ENCODE peak calls at places on chromosome X, in five cellular contexts. One of them, this sample, is unnamed.
A peak's percentile ranks its signal among the peaks of the same experiment; 100 is the strongest.

GRCh38 chrX:50877310-50877709 is 33.2 kb upstream of the BMP15 start:
- DNase-seq in IMR-90: no peak
- DNase-seq in A549: no peak
- DNase-seq in GM13976: no peak
- DNase-seq in fibroblast of lung: no peak
- DNase-seq in this sample: no peak

GRCh38 chrX:149286940-149287349 is 218.2 kb downstream of the IDS start:
- DNase-seq in IMR-90: peak; percentile 31
- DNase-seq in A549: peak; percentile 35
- DNase-seq in GM13976: peak; percentile 36
- DNase-seq in fibroblast of lung: peak; percentile 55
- DNase-seq in this sample: peak; percentile 70

GRCh38 chrX:52544147-52544840 is 27.4 kb upstream of the XAGE1B start:
- DNase-seq in IMR-90: no peak
- DNase-seq in A549: no peak
- DNase-seq in GM13976: no peak
- DNase-seq in fibroblast of lung: no peak
- DNase-seq in this sample: no peak

GRCh38 chrX:80285131-80285773 is 135.0 kb upstream of the TENT5D start:
- DNase-seq in IMR-90: peak; percentile 1
- DNase-seq in A549: peak; percentile 0
- DNase-seq in GM13976: no peak
- DNase-seq in fibroblast of lung: no peak
- DNase-seq in this sample: peak; percentile 18

GRCh38 chrX:19593684-19594083 is 78.4 kb upstream of the MAP3K15 start:
- DNase-seq in IMR-90: peak; percentile 48
- DNase-seq in A549: peak; percentile 27
- DNase-seq in GM13976: no peak
- DNase-seq in fibroblast of lung: peak; percentile 71
- DNase-seq in this sample: peak; percentile 27

GRCh38 chrX:113408843-113409242 is 568.2 kb upstream of the AMOT start:
- DNase-seq in IMR-90: no peak
- DNase-seq in A549: no peak
- DNase-seq in GM13976: no peak
- DNase-seq in fibroblast of lung: no peak
- DNase-seq in this sample: no peak

GRCh38 chrX:119236599-119237525 is 777 bp downstream of the PGRMC1 start:
- DNase-seq in IMR-90: peak; percentile 74
- DNase-seq in A549: no peak
- DNase-seq in GM13976: no peak
- DNase-seq in fibroblast of lung: peak; percentile 66
- DNase-seq in this sample: peak; percentile 37

GRCh38 chrX:39301041-39301440 is 499.8 kb downstream of the MID1IP1 start:
- DNase-seq in IMR-90: no peak
- DNase-seq in A549: no peak
- DNase-seq in GM13976: no peak
- DNase-seq in fibroblast of lung: no peak
- DNase-seq in this sample: no peak

GRCh38 chrX:27445438-27445837 is 17.7 kb downstream of the PPP4R3C start:
- DNase-seq in IMR-90: no peak
- DNase-seq in A549: no peak
- DNase-seq in GM13976: no peak
- DNase-seq in fibroblast of lung: no peak
- DNase-seq in this sample: no peak

DNA sequence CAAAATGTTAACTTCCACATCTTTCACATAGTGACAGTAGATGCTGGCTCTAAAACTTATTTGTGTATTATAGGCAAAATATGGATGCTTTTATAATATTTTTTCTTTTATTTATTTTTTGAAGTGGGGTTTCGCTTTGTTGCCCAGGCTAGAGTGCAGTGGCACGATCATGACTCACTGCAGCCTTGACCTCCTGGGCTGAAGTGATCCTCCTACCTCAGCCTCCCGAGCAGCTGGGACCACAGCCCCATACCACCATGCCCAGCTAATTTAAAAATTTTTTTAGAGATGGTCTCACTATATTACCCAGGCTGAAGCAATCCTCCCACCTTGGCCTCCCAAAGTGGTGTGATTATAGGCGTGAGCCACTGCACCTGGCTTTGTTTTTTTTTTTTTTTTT is 48.6 kb downstream of the ZFX start:
- DNase-seq in IMR-90: no peak
- DNase-seq in A549: no peak
- DNase-seq in GM13976: no peak
- DNase-seq in fibroblast of lung: no peak
- DNase-seq in this sample: no peak
- TF ChIP-seq CTCF in IMR-90: no peak
- TF ChIP-seq CTCF in A549: no peak
- TF ChIP-seq CTCF in GM13976: no peak
- TF ChIP-seq CTCF in fibroblast of lung: no peak
- TF ChIP-seq CTCF in this sample: no peak

DNA sequence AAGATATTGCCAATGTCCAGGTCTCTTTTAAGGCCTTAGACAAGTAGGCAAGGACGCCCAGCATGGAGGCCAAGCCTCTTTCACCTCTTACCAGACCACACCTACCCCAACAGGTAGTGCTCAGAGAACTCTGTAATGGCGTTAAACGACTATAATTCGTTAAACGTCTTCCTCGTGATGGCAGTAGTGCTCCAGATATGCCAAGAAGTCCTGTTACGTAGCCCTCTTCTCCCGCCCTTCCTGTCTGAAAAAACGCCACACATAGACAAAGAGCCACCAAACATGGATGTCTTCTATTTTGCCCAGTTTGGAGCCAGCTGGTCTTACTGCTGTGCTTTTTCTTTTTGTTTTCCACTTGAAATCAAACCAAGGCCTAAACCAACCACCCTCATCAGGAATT is 190.7 kb downstream of the OR13H1 start:
- DNase-seq in IMR-90: peak; percentile 81
- DNase-seq in A549: no peak
- DNase-seq in GM13976: no peak
- DNase-seq in fibroblast of lung: no peak
- DNase-seq in this sample: peak; percentile 28
- TF ChIP-seq CTCF in IMR-90: peak; percentile 44
- TF ChIP-seq CTCF in A549: no peak
- TF ChIP-seq CTCF in GM13976: no peak
- TF ChIP-seq CTCF in fibroblast of lung: no peak
- TF ChIP-seq CTCF in this sample: no peak

DNA sequence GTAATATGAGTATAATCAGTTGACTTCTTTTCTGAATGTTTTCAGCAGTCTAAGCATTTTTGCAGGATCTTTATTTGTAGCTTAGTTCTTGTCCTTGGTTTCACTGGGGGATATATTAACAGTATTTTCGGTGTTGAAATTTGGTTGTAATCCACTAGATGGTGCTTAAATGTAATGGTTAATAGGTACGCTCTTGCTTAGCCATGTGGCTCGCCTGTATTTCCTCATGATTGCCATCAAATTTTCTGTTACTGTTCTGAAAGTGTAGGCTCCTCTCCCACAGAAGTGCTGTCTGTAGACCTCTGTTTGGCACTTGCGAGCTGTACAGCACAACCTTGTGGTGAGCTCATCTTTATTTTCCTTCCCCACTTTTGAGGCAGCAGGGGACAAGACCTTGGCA is 3.9 kb upstream of the FAAH2 start:
- DNase-seq in IMR-90: no peak
- DNase-seq in A549: no peak
- DNase-seq in GM13976: no peak
- DNase-seq in fibroblast of lung: no peak
- DNase-seq in this sample: no peak
- TF ChIP-seq CTCF in IMR-90: no peak
- TF ChIP-seq CTCF in A549: no peak
- TF ChIP-seq CTCF in GM13976: no peak
- TF ChIP-seq CTCF in fibroblast of lung: no peak
- TF ChIP-seq CTCF in this sample: no peak

GRCh38 chrX:129522184-129523059 is 868 bp downstream of the SMARCA1 start:
- DNase-seq in IMR-90: peak; percentile 54
- DNase-seq in A549: peak; percentile 55
- DNase-seq in GM13976: peak; percentile 27
- DNase-seq in fibroblast of lung: peak; percentile 60
- DNase-seq in this sample: no peak
- TF ChIP-seq CTCF in IMR-90: peak; percentile 18
- TF ChIP-seq CTCF in A549: no peak
- TF ChIP-seq CTCF in GM13976: no peak
- TF ChIP-seq CTCF in fibroblast of lung: peak; percentile 20
- TF ChIP-seq CTCF in this sample: no peak

GRCh38 chrX:136766785-136767103 is 14.0 kb downstream of the ARHGEF6 start:
- DNase-seq in IMR-90: no peak
- DNase-seq in A549: no peak
- DNase-seq in GM13976: no peak
- DNase-seq in fibroblast of lung: no peak
- DNase-seq in this sample: no peak

GRCh38 chrX:136765957-136766356 is 14.8 kb downstream of the ARHGEF6 start:
- DNase-seq in IMR-90: no peak
- DNase-seq in A549: no peak
- DNase-seq in GM13976: no peak
- DNase-seq in fibroblast of lung: no peak
- DNase-seq in this sample: no peak

GRCh38 chrX:136768469-136769084 is 12.2 kb downstream of the ARHGEF6 start:
- DNase-seq in IMR-90: peak; percentile 83
- DNase-seq in A549: no peak
- DNase-seq in GM13976: peak; percentile 38
- DNase-seq in fibroblast of lung: peak; percentile 92
- DNase-seq in this sample: peak; percentile 63

GRCh38 chrX:136764206-136764605 is 16.5 kb downstream of the ARHGEF6 start:
- DNase-seq in IMR-90: no peak
- DNase-seq in A549: no peak
- DNase-seq in GM13976: no peak
- DNase-seq in fibroblast of lung: no peak
- DNase-seq in this sample: no peak

GRCh38 chrX:136767104-136767941 is 13.4 kb downstream of the ARHGEF6 start:
- DNase-seq in IMR-90: peak; percentile 37
- DNase-seq in A549: peak; percentile 53
- DNase-seq in GM13976: peak; percentile 68
- DNase-seq in fibroblast of lung: peak; percentile 60
- DNase-seq in this sample: peak; percentile 79
- TF ChIP-seq CTCF in IMR-90: no peak
- TF ChIP-seq CTCF in A549: no peak
- TF ChIP-seq CTCF in GM13976: peak; percentile 31
- TF ChIP-seq CTCF in fibroblast of lung: peak; percentile 16
- TF ChIP-seq CTCF in this sample: no peak

DNA sequence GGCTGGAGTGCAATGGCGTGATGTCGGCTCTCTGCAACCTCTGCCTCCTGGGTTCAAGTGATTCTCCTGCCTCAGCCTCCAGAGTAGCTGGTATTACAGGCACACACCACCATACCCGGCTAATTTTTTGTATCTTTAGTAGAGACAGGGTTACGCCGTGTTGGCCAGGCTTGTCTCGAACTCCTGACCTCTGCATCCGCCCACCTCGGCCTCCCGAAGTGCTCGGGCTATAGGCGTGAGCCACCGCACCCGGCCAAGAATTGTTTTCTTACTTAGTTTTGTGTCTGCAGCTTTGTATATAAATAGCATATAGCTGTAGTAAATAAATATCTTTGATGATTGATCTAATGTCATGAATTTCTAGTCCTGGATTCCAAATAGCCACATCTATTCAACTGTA is 81.1 kb downstream of the IL1RAPL1 start:
- DNase-seq in IMR-90: no peak
- DNase-seq in A549: no peak
- DNase-seq in GM13976: no peak
- DNase-seq in fibroblast of lung: no peak
- DNase-seq in this sample: no peak
- TF ChIP-seq CTCF in IMR-90: no peak
- TF ChIP-seq CTCF in A549: no peak
- TF ChIP-seq CTCF in GM13976: no peak
- TF ChIP-seq CTCF in fibroblast of lung: no peak
- TF ChIP-seq CTCF in this sample: no peak

GRCh38 chrX:7927259-7928167 is at the start of gene PNPLA4:
- DNase-seq in IMR-90: peak; percentile 64
- DNase-seq in A549: peak; percentile 55
- DNase-seq in GM13976: peak; percentile 88
- DNase-seq in fibroblast of lung: peak; percentile 79
- DNase-seq in this sample: peak; percentile 93

GRCh38 chrX:7921750-7922149 is 5.5 kb downstream of the PNPLA4 start:
- DNase-seq in IMR-90: no peak
- DNase-seq in A549: no peak
- DNase-seq in GM13976: no peak
- DNase-seq in fibroblast of lung: no peak
- DNase-seq in this sample: no peak

GRCh38 chrX:7926501-7926900 is 712 bp downstream of the PNPLA4 start:
- DNase-seq in IMR-90: peak; percentile 0
- DNase-seq in A549: no peak
- DNase-seq in GM13976: no peak
- DNase-seq in fibroblast of lung: peak; percentile 11
- DNase-seq in this sample: no peak

GRCh38 chrX:7926914-7927258 is 327 bp downstream of the PNPLA4 start:
- DNase-seq in IMR-90: no peak
- DNase-seq in A549: no peak
- DNase-seq in GM13976: no peak
- DNase-seq in fibroblast of lung: no peak
- DNase-seq in this sample: no peak

GRCh38 chrX:7925867-7926472 is 1.2 kb downstream of the PNPLA4 start:
- DNase-seq in IMR-90: peak; percentile 63
- DNase-seq in A549: peak; percentile 35
- DNase-seq in GM13976: peak; percentile 49
- DNase-seq in fibroblast of lung: peak; percentile 71
- DNase-seq in this sample: peak; percentile 78
- TF ChIP-seq CTCF in IMR-90: peak; percentile 69
- TF ChIP-seq CTCF in A549: peak; percentile 58
- TF ChIP-seq CTCF in GM13976: peak; percentile 87
- TF ChIP-seq CTCF in fibroblast of lung: peak; percentile 73
- TF ChIP-seq CTCF in this sample: peak; percentile 59

GRCh38 chrX:3938587-3938986 is 225.1 kb upstream of the PRKX start:
- DNase-seq in IMR-90: no peak
- DNase-seq in A549: no peak
- DNase-seq in GM13976: no peak
- DNase-seq in fibroblast of lung: no peak
- DNase-seq in this sample: no peak

DNA sequence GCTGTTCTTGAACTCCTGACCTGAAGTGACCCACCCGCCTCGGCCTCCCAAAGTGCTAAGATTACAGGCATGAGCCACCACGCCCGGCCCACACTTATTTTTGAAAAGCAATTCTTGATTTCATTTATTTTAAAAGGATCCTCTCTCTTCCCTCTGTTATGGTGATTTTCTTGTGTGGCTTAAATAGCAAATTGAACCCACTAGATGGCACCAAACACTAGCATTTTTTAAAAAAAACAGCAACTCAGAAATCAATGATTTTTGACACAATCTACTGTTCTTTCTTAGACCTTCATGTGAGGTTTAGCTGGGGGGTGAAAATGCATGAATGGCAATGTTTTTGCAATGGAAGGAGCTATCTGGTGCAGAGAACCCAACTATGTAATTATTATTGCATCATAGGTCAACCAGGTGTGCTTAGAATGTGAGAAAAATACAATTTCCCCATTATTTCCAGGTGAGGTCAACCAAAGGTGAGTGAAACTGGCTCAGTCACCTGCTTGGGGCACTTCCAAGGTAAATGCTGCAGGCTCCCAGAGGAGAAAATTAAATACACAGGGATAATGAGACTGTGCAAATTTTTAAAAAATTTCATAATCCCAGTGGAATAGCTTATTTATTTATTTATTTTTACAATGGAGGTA is 226.6 kb upstream of the PRKX start:
- DNase-seq in IMR-90: peak; percentile 20
- DNase-seq in A549: no peak
- DNase-seq in GM13976: peak; percentile 38
- DNase-seq in fibroblast of lung: peak; percentile 4
- DNase-seq in this sample: peak; percentile 14
- TF ChIP-seq CTCF in IMR-90: peak; percentile 56
- TF ChIP-seq CTCF in A549: peak; percentile 56
- TF ChIP-seq CTCF in GM13976: peak; percentile 41
- TF ChIP-seq CTCF in fibroblast of lung: peak; percentile 36
- TF ChIP-seq CTCF in this sample: peak; percentile 18

GRCh38 chrX:55210931-55211677 is 9.0 kb upstream of the PAGE5 start:
- DNase-seq in IMR-90: no peak
- DNase-seq in A549: no peak
- DNase-seq in GM13976: no peak
- DNase-seq in fibroblast of lung: no peak
- DNase-seq in this sample: no peak
- TF ChIP-seq CTCF in IMR-90: no peak
- TF ChIP-seq CTCF in A549: no peak
- TF ChIP-seq CTCF in GM13976: no peak
- TF ChIP-seq CTCF in fibroblast of lung: no peak
- TF ChIP-seq CTCF in this sample: no peak